ENCODE peak calls at places on chromosomes 13 and 19, in seven cellular contexts. One of them, this sample, is unnamed.
A peak's percentile ranks its signal among the peaks of the same experiment; 100 is the strongest.

GRCh38 chr19:46489445-46490272 is 6.0 kb downstream of the PNMA8B start:
- DNase-seq in HCT116: no peak
- DNase-seq in HFF-Myc: no peak
- DNase-seq in upper lobe of left lung: no peak
- DNase-seq in fibroblast of the aortic adventitia: peak; percentile 80
- DNase-seq in astrocyte of the spinal cord: peak; percentile 51
- DNase-seq in heart left ventricle: peak; percentile 81
- DNase-seq in this sample: peak; percentile 76

GRCh38 chr19:2427323-2428026 is at the start of gene TIMM13:
- DNase-seq in HCT116: peak; percentile 88
- DNase-seq in HFF-Myc: peak; percentile 85
- DNase-seq in upper lobe of left lung: peak; percentile 96
- DNase-seq in fibroblast of the aortic adventitia: peak; percentile 97
- DNase-seq in astrocyte of the spinal cord: peak; percentile 98
- DNase-seq in heart left ventricle: peak; percentile 98
- DNase-seq in this sample: peak; percentile 97

GRCh38 chr13:42991892-42992584 is at the start of gene EPSTI1:
- DNase-seq in HCT116: no peak
- DNase-seq in HFF-Myc: no peak
- DNase-seq in upper lobe of left lung: peak; percentile 75
- DNase-seq in fibroblast of the aortic adventitia: peak; percentile 64
- DNase-seq in astrocyte of the spinal cord: peak; percentile 83
- DNase-seq in heart left ventricle: peak; percentile 83
- DNase-seq in this sample: peak; percentile 90

GRCh38 chr19:18456279-18456678 is 18.3 kb upstream of the ISYNA1 start:
- DNase-seq in HCT116: no peak
- DNase-seq in HFF-Myc: no peak
- DNase-seq in upper lobe of left lung: no peak
- DNase-seq in fibroblast of the aortic adventitia: no peak
- DNase-seq in astrocyte of the spinal cord: no peak
- DNase-seq in heart left ventricle: no peak
- DNase-seq in this sample: no peak

GRCh38 chr19:47444388-47444821 is 25.1 kb upstream of the MEIS3 start:
- DNase-seq in HCT116: no peak
- DNase-seq in HFF-Myc: no peak
- DNase-seq in upper lobe of left lung: no peak
- DNase-seq in fibroblast of the aortic adventitia: no peak
- DNase-seq in astrocyte of the spinal cord: no peak
- DNase-seq in heart left ventricle: peak; percentile 35
- DNase-seq in this sample: no peak

GRCh38 chr19:15014579-15014978 is 34.7 kb upstream of the CASP14 start:
- DNase-seq in HCT116: no peak
- DNase-seq in HFF-Myc: no peak
- DNase-seq in upper lobe of left lung: no peak
- DNase-seq in fibroblast of the aortic adventitia: no peak
- DNase-seq in astrocyte of the spinal cord: no peak
- DNase-seq in heart left ventricle: no peak
- DNase-seq in this sample: no peak

GRCh38 chr19:9431475-9431874 is 3.9 kb downstream of the ZNF266 start:
- DNase-seq in HCT116: no peak
- DNase-seq in HFF-Myc: no peak
- DNase-seq in upper lobe of left lung: no peak
- DNase-seq in fibroblast of the aortic adventitia: no peak
- DNase-seq in astrocyte of the spinal cord: peak; percentile 13
- DNase-seq in heart left ventricle: no peak
- DNase-seq in this sample: peak; percentile 68

GRCh38 chr13:32887617-32888016 is 128.6 kb upstream of the KL start:
- DNase-seq in HCT116: no peak
- DNase-seq in HFF-Myc: no peak
- DNase-seq in upper lobe of left lung: no peak
- DNase-seq in fibroblast of the aortic adventitia: no peak
- DNase-seq in astrocyte of the spinal cord: no peak
- DNase-seq in heart left ventricle: no peak
- DNase-seq in this sample: no peak

GRCh38 chr13:102400619-102401125 is 1.2 kb downstream of the FGF14 start:
- DNase-seq in HCT116: no peak
- DNase-seq in HFF-Myc: no peak
- DNase-seq in upper lobe of left lung: no peak
- DNase-seq in fibroblast of the aortic adventitia: peak; percentile 3
- DNase-seq in astrocyte of the spinal cord: peak; percentile 2
- DNase-seq in heart left ventricle: peak; percentile 49
- DNase-seq in this sample: peak; percentile 15

GRCh38 chr13:67632590-67632989 is 402.5 kb upstream of the PCDH9 start:
- DNase-seq in HCT116: no peak
- DNase-seq in HFF-Myc: no peak
- DNase-seq in upper lobe of left lung: no peak
- DNase-seq in fibroblast of the aortic adventitia: no peak
- DNase-seq in astrocyte of the spinal cord: no peak
- DNase-seq in heart left ventricle: no peak
- DNase-seq in this sample: peak; percentile 16

GRCh38 chr19:47105874-47106273 is 7.7 kb downstream of the ZC3H4 start:
- DNase-seq in HCT116: no peak
- DNase-seq in HFF-Myc: no peak
- DNase-seq in upper lobe of left lung: no peak
- DNase-seq in fibroblast of the aortic adventitia: no peak
- DNase-seq in astrocyte of the spinal cord: no peak
- DNase-seq in heart left ventricle: no peak
- DNase-seq in this sample: no peak

GRCh38 chr19:51733742-51734522 is 10.1 kb upstream of the HAS1 start:
- DNase-seq in HCT116: no peak
- DNase-seq in HFF-Myc: no peak
- DNase-seq in upper lobe of left lung: no peak
- DNase-seq in fibroblast of the aortic adventitia: no peak
- DNase-seq in astrocyte of the spinal cord: no peak
- DNase-seq in heart left ventricle: no peak
- DNase-seq in this sample: no peak

GRCh38 chr19:38869836-38870607 is 8.1 kb downstream of the RINL start:
- DNase-seq in HCT116: no peak
- DNase-seq in HFF-Myc: peak; percentile 31
- DNase-seq in upper lobe of left lung: peak; percentile 87
- DNase-seq in fibroblast of the aortic adventitia: peak; percentile 55
- DNase-seq in astrocyte of the spinal cord: peak; percentile 28
- DNase-seq in heart left ventricle: peak; percentile 94
- DNase-seq in this sample: peak; percentile 63

GRCh38 chr19:55391702-55392615 is 6.2 kb downstream of the RPL28 start:
- DNase-seq in HCT116: no peak
- DNase-seq in HFF-Myc: no peak
- DNase-seq in upper lobe of left lung: no peak
- DNase-seq in fibroblast of the aortic adventitia: no peak
- DNase-seq in astrocyte of the spinal cord: no peak
- DNase-seq in heart left ventricle: no peak
- DNase-seq in this sample: peak; percentile 63

DNA sequence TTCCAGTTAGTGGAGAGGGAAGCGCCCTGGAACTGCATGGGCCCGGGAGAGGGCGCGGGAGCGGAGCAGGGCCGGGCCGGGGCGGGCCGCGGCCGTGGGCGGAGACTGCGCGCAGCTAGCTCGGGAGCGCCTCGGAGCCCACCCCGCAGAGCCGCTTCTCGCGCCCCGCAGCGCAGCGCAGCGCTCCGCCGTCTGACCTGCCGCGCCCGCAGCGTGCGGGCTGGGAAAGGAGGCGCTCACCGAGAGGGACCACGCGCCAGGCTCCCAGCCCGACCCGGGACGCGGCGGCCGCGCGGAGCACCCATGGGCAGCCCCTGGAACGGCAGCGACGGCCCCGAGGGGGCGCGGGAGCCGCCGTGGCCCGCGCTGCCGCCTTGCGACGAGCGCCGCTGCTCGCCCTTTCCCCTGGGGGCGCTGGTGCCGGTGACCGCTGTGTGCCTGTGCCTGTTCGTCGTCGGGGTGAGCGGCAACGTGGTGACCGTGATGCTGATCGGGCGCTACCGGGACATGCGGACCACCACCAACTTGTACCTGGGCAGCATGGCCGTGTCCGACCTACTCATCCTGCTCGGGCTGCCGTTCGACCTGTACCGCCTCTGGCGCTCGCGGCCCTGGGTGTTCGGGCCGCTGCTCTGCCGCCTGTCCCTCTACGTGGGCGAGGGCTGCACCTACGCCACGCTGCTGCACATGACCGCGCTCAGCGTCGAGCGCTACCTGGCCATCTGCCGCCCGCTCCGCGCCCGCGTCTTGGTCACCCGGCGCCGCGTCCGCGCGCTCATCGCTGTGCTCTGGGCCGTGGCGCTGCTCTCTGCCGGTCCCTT is at the start of gene MLNR:
- DNase-seq in HCT116: no peak
- DNase-seq in HFF-Myc: no peak
- DNase-seq in upper lobe of left lung: peak; percentile 38
- DNase-seq in fibroblast of the aortic adventitia: no peak
- DNase-seq in astrocyte of the spinal cord: no peak
- DNase-seq in heart left ventricle: peak; percentile 70
- DNase-seq in this sample: no peak
- H3K4me3 ChIP-seq in HCT116: no peak within 1 kb of the TSS
- H3K4me3 ChIP-seq in HFF-Myc: no peak within 1 kb of the TSS
- H3K4me3 ChIP-seq in upper lobe of left lung: peak within 1 kb of the TSS; percentile 56
- H3K4me3 ChIP-seq in fibroblast of the aortic adventitia: peak within 1 kb of the TSS; percentile 17
- H3K4me3 ChIP-seq in astrocyte of the spinal cord: no peak within 1 kb of the TSS
- H3K4me3 ChIP-seq in heart left ventricle: peak within 1 kb of the TSS; percentile 53
- H3K4me3 ChIP-seq in this sample: peak within 1 kb of the TSS; percentile 18

GRCh38 chr19:31204115-31204514 is 145.1 kb downstream of the TSHZ3 start:
- DNase-seq in HCT116: no peak
- DNase-seq in HFF-Myc: no peak
- DNase-seq in upper lobe of left lung: no peak
- DNase-seq in fibroblast of the aortic adventitia: no peak
- DNase-seq in astrocyte of the spinal cord: no peak
- DNase-seq in heart left ventricle: no peak
- DNase-seq in this sample: no peak
- TF ChIP-seq CTCF in HCT116: no peak
- TF ChIP-seq CTCF in HFF-Myc: no peak
- TF ChIP-seq CTCF in upper lobe of left lung: no peak
- TF ChIP-seq CTCF in fibroblast of the aortic adventitia: no peak
- TF ChIP-seq CTCF in astrocyte of the spinal cord: no peak
- TF ChIP-seq CTCF in heart left ventricle: no peak
- TF ChIP-seq CTCF in this sample: no peak

GRCh38 chr19:4367336-4367723 is 24.0 kb downstream of the MPND start:
- DNase-seq in HCT116: no peak
- DNase-seq in HFF-Myc: no peak
- DNase-seq in upper lobe of left lung: no peak
- DNase-seq in fibroblast of the aortic adventitia: no peak
- DNase-seq in astrocyte of the spinal cord: no peak
- DNase-seq in heart left ventricle: no peak
- DNase-seq in this sample: no peak

GRCh38 chr19:4367781-4368127 is 24.4 kb downstream of the MPND start:
- DNase-seq in HCT116: no peak
- DNase-seq in HFF-Myc: no peak
- DNase-seq in upper lobe of left lung: no peak
- DNase-seq in fibroblast of the aortic adventitia: no peak
- DNase-seq in astrocyte of the spinal cord: no peak
- DNase-seq in heart left ventricle: no peak
- DNase-seq in this sample: no peak

GRCh38 chr19:4366666-4367335 is 23.4 kb downstream of the MPND start:
- DNase-seq in HCT116: no peak
- DNase-seq in HFF-Myc: no peak
- DNase-seq in upper lobe of left lung: no peak
- DNase-seq in fibroblast of the aortic adventitia: no peak
- DNase-seq in astrocyte of the spinal cord: no peak
- DNase-seq in heart left ventricle: no peak
- DNase-seq in this sample: no peak

GRCh38 chr19:4365341-4365740 is 22.0 kb downstream of the MPND start:
- DNase-seq in HCT116: no peak
- DNase-seq in HFF-Myc: no peak
- DNase-seq in upper lobe of left lung: no peak
- DNase-seq in fibroblast of the aortic adventitia: no peak
- DNase-seq in astrocyte of the spinal cord: no peak
- DNase-seq in heart left ventricle: no peak
- DNase-seq in this sample: no peak

DNA sequence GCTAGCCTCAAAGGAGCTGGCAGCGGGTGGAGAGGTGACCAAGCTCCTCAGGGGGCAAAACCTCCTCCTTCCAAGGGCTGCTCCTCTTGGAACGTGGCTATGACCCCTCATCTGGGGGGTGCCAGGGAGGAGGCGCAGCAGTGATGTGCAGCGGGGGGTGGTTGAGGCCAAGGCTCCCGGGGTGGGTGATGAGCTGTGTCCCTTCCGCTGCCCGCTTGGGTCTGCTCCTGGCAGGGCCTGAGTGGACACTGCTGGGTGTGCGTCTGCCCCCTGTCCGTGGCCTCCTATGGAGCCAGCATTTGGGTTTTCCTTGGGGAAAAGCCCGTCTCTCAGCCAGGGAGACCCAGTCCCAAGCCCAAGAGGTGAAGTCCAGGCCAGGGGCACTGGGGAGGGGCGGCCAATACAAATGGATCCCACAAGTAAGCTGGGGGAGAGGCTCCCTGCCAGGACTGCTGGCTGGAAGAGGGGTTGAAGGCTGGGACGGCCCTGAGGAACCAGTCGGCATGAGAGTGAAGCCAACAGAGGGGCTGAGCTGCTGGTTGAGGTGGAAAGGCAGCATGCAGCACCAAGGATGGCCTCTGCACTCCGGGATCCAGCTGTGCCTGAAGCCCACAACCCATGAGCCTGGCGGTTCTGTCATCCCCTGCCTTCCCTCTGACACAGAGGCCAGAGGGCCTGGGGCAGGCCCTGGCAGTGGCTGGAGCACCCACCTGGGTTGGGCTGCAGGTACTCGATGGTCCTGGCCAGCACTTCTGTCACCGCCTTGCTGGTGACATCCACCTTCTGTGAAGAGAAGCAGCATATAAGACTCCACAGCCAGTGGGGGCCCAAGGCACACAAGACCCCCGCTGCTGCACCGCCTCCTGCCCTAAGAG is 22.7 kb downstream of the MPND start:
- DNase-seq in HCT116: no peak
- DNase-seq in HFF-Myc: no peak
- DNase-seq in upper lobe of left lung: no peak
- DNase-seq in fibroblast of the aortic adventitia: no peak
- DNase-seq in astrocyte of the spinal cord: no peak
- DNase-seq in heart left ventricle: no peak
- DNase-seq in this sample: no peak
- H3K4me3 ChIP-seq in HCT116: no peak overlapping the region
- H3K4me3 ChIP-seq in HFF-Myc: no peak overlapping the region
- H3K4me3 ChIP-seq in upper lobe of left lung: no peak overlapping the region
- H3K4me3 ChIP-seq in fibroblast of the aortic adventitia: no peak overlapping the region
- H3K4me3 ChIP-seq in astrocyte of the spinal cord: no peak overlapping the region
- H3K4me3 ChIP-seq in heart left ventricle: no peak overlapping the region
- H3K4me3 ChIP-seq in this sample: no peak overlapping the region

DNA sequence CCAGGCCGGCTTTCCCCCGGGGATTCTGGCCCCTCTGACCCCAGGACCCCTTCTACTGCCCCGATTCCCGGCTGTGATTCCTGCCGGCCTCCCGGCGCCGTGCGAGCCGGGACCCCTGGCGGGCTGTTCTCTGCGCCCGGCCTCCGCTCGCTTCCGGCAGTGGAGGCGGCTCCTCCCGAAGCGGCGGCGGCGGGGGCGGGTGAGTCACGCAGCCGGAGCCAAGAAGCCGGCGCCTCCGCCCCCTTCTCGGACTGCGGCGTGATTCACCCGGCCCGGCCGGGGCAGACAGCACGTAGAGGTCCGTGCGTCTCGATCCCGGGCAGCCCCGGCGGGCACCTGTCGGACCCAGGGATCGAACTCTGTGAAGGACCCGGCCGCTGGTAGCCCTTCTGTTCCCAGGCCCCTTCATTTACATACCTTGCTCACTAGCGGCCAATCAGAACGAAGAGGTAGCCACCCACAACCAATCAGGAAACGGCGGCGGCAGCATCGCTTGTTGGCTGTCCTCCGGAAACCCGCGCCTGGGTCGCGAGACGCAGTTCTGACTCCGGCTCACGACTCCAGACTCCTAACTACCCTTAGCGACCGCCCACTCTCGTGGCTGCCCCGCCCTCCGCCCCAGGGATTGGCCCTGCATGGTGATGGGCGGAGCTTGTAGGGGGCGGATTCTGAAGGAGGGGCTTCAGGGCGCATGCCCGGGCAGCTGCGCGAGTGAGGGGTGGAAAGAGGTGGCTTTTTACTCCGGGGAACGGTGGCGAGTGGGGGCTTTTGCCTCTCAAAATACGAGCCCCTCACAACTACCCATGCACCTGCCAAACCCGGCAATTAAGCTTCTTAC is at the start of gene SERTAD1:
- DNase-seq in HCT116: peak; percentile 98
- DNase-seq in HFF-Myc: peak; percentile 96
- DNase-seq in upper lobe of left lung: peak; percentile 100
- DNase-seq in fibroblast of the aortic adventitia: peak; percentile 99
- DNase-seq in astrocyte of the spinal cord: peak; percentile 100
- DNase-seq in heart left ventricle: peak; percentile 100
- DNase-seq in this sample: peak; percentile 100
- TF ChIP-seq CTCF in HCT116: peak; percentile 75
- TF ChIP-seq CTCF in HFF-Myc: peak; percentile 56
- TF ChIP-seq CTCF in upper lobe of left lung: peak; percentile 88
- TF ChIP-seq CTCF in fibroblast of the aortic adventitia: peak; percentile 58
- TF ChIP-seq CTCF in astrocyte of the spinal cord: peak; percentile 73
- TF ChIP-seq CTCF in heart left ventricle: peak; percentile 93
- TF ChIP-seq CTCF in this sample: peak; percentile 57